ENCODE peak calls at places on chromosome 5, in nine cellular contexts. One of them, this sample, is unnamed.

GRCh38 chr5:23367863-23368262 is 139.5 kb upstream of the PRDM9 start:
- DNase-seq in nucleus accumbens: no peak
- DNase-seq in A673: no peak
- DNase-seq in ACHN: no peak
- DNase-seq in prostate gland: no peak
- DNase-seq in fibroblast of the aortic adventitia: no peak
- DNase-seq in CD8-positive, alpha-beta T cell: no peak
- DNase-seq in epithelial cell of esophagus: peak
- DNase-seq in C1 segment of cervical spinal cord: no peak
- DNase-seq in this sample: no peak

GRCh38 chr5:122099060-122099790 is 21.2 kb upstream of the LOX start:
- DNase-seq in nucleus accumbens: no peak
- DNase-seq in A673: no peak
- DNase-seq in ACHN: peak
- DNase-seq in prostate gland: no peak
- DNase-seq in fibroblast of the aortic adventitia: peak
- DNase-seq in CD8-positive, alpha-beta T cell: no peak
- DNase-seq in epithelial cell of esophagus: peak
- DNase-seq in C1 segment of cervical spinal cord: no peak
- DNase-seq in this sample: no peak

GRCh38 chr5:17343675-17344074 is 126.2 kb downstream of the BASP1 start:
- DNase-seq in nucleus accumbens: no peak
- DNase-seq in A673: peak
- DNase-seq in ACHN: peak
- DNase-seq in prostate gland: peak
- DNase-seq in fibroblast of the aortic adventitia: peak
- DNase-seq in CD8-positive, alpha-beta T cell: no peak
- DNase-seq in epithelial cell of esophagus: peak
- DNase-seq in C1 segment of cervical spinal cord: no peak
- DNase-seq in this sample: peak

GRCh38 chr5:139882961-139883539 is 87.4 kb downstream of the PSD2 start:
- DNase-seq in nucleus accumbens: no peak
- DNase-seq in A673: no peak
- DNase-seq in ACHN: no peak
- DNase-seq in prostate gland: peak
- DNase-seq in fibroblast of the aortic adventitia: no peak
- DNase-seq in CD8-positive, alpha-beta T cell: no peak
- DNase-seq in epithelial cell of esophagus: no peak
- DNase-seq in C1 segment of cervical spinal cord: no peak
- DNase-seq in this sample: peak

GRCh38 chr5:88785396-88786216 is 97.4 kb downstream of the MEF2C start:
- DNase-seq in nucleus accumbens: no peak
- DNase-seq in A673: peak
- DNase-seq in ACHN: peak
- DNase-seq in prostate gland: peak
- DNase-seq in fibroblast of the aortic adventitia: peak
- DNase-seq in CD8-positive, alpha-beta T cell: no peak
- DNase-seq in epithelial cell of esophagus: peak
- DNase-seq in C1 segment of cervical spinal cord: no peak
- DNase-seq in this sample: no peak

GRCh38 chr5:133226186-133226585 is 174.4 kb downstream of the HSPA4 start:
- DNase-seq in nucleus accumbens: no peak
- DNase-seq in A673: no peak
- DNase-seq in ACHN: no peak
- DNase-seq in prostate gland: no peak
- DNase-seq in fibroblast of the aortic adventitia: no peak
- DNase-seq in CD8-positive, alpha-beta T cell: no peak
- DNase-seq in epithelial cell of esophagus: no peak
- DNase-seq in C1 segment of cervical spinal cord: no peak
- DNase-seq in this sample: no peak

GRCh38 chr5:14450055-14450524 is 131.5 kb upstream of the OTULINL start:
- DNase-seq in nucleus accumbens: no peak
- DNase-seq in A673: no peak
- DNase-seq in ACHN: no peak
- DNase-seq in prostate gland: no peak
- DNase-seq in fibroblast of the aortic adventitia: peak
- DNase-seq in CD8-positive, alpha-beta T cell: no peak
- DNase-seq in epithelial cell of esophagus: no peak
- DNase-seq in C1 segment of cervical spinal cord: no peak
- DNase-seq in this sample: no peak

GRCh38 chr5:144072518-144072927 is 97.9 kb downstream of the YIPF5 start:
- DNase-seq in nucleus accumbens: no peak
- DNase-seq in A673: peak
- DNase-seq in ACHN: no peak
- DNase-seq in prostate gland: no peak
- DNase-seq in fibroblast of the aortic adventitia: peak
- DNase-seq in CD8-positive, alpha-beta T cell: no peak
- DNase-seq in epithelial cell of esophagus: peak
- DNase-seq in C1 segment of cervical spinal cord: no peak
- DNase-seq in this sample: no peak

GRCh38 chr5:127863161-127863560 is 160.0 kb downstream of the CCDC192 start:
- DNase-seq in nucleus accumbens: no peak
- DNase-seq in A673: no peak
- DNase-seq in ACHN: no peak
- DNase-seq in prostate gland: no peak
- DNase-seq in fibroblast of the aortic adventitia: no peak
- DNase-seq in CD8-positive, alpha-beta T cell: no peak
- DNase-seq in epithelial cell of esophagus: no peak
- DNase-seq in C1 segment of cervical spinal cord: no peak
- DNase-seq in this sample: no peak

GRCh38 chr5:126965061-126965475 is 65.3 kb downstream of the MARCHF3 start:
- DNase-seq in nucleus accumbens: no peak
- DNase-seq in A673: peak
- DNase-seq in ACHN: no peak
- DNase-seq in prostate gland: no peak
- DNase-seq in fibroblast of the aortic adventitia: peak
- DNase-seq in CD8-positive, alpha-beta T cell: no peak
- DNase-seq in epithelial cell of esophagus: peak
- DNase-seq in C1 segment of cervical spinal cord: no peak
- DNase-seq in this sample: no peak

GRCh38 chr5:137264573-137264972 is 234.6 kb downstream of the SPOCK1 start:
- DNase-seq in nucleus accumbens: no peak
- DNase-seq in A673: no peak
- DNase-seq in ACHN: no peak
- DNase-seq in prostate gland: no peak
- DNase-seq in fibroblast of the aortic adventitia: peak
- DNase-seq in CD8-positive, alpha-beta T cell: no peak
- DNase-seq in epithelial cell of esophagus: no peak
- DNase-seq in C1 segment of cervical spinal cord: no peak
- DNase-seq in this sample: no peak

GRCh38 chr5:132526290-132526973 is 16.9 kb downstream of the IL5 start:
- DNase-seq in nucleus accumbens: peak
- DNase-seq in A673: peak
- DNase-seq in ACHN: peak
- DNase-seq in prostate gland: peak
- DNase-seq in fibroblast of the aortic adventitia: peak
- DNase-seq in CD8-positive, alpha-beta T cell: no peak
- DNase-seq in epithelial cell of esophagus: peak
- DNase-seq in C1 segment of cervical spinal cord: no peak
- DNase-seq in this sample: no peak

GRCh38 chr5:130158036-130158435 is 253.8 kb downstream of the CHSY3 start:
- DNase-seq in nucleus accumbens: no peak
- DNase-seq in A673: no peak
- DNase-seq in ACHN: no peak
- DNase-seq in prostate gland: no peak
- DNase-seq in fibroblast of the aortic adventitia: no peak
- DNase-seq in CD8-positive, alpha-beta T cell: no peak
- DNase-seq in epithelial cell of esophagus: peak
- DNase-seq in C1 segment of cervical spinal cord: no peak
- DNase-seq in this sample: no peak

GRCh38 chr5:142958933-142959682 is 188.9 kb downstream of the ARHGAP26 start:
- DNase-seq in nucleus accumbens: no peak
- DNase-seq in A673: no peak
- DNase-seq in ACHN: no peak
- DNase-seq in prostate gland: no peak
- DNase-seq in fibroblast of the aortic adventitia: no peak
- DNase-seq in CD8-positive, alpha-beta T cell: no peak
- DNase-seq in epithelial cell of esophagus: no peak
- DNase-seq in C1 segment of cervical spinal cord: no peak
- DNase-seq in this sample: peak

GRCh38 chr5:31106742-31107546 is 86.5 kb upstream of the CDH6 start:
- DNase-seq in nucleus accumbens: no peak
- DNase-seq in A673: peak
- DNase-seq in ACHN: no peak
- DNase-seq in prostate gland: no peak
- DNase-seq in fibroblast of the aortic adventitia: peak
- DNase-seq in CD8-positive, alpha-beta T cell: no peak
- DNase-seq in epithelial cell of esophagus: peak
- DNase-seq in C1 segment of cervical spinal cord: no peak
- DNase-seq in this sample: no peak

GRCh38 chr5:120954255-120954654 is 490.2 kb downstream of the PRR16 start:
- DNase-seq in nucleus accumbens: no peak
- DNase-seq in A673: no peak
- DNase-seq in ACHN: no peak
- DNase-seq in prostate gland: no peak
- DNase-seq in fibroblast of the aortic adventitia: no peak
- DNase-seq in CD8-positive, alpha-beta T cell: no peak
- DNase-seq in epithelial cell of esophagus: no peak
- DNase-seq in C1 segment of cervical spinal cord: no peak
- DNase-seq in this sample: no peak

GRCh38 chr5:139669681-139670368 is 21.7 kb downstream of the CXXC5 start:
- DNase-seq in nucleus accumbens: no peak
- DNase-seq in A673: no peak
- DNase-seq in ACHN: no peak
- DNase-seq in prostate gland: no peak
- DNase-seq in fibroblast of the aortic adventitia: no peak
- DNase-seq in CD8-positive, alpha-beta T cell: no peak
- DNase-seq in epithelial cell of esophagus: no peak
- DNase-seq in C1 segment of cervical spinal cord: no peak
- DNase-seq in this sample: no peak

GRCh38 chr5:3326569-3327232 is 268.9 kb upstream of the IRX1 start:
- DNase-seq in nucleus accumbens: no peak
- DNase-seq in A673: no peak
- DNase-seq in ACHN: no peak
- DNase-seq in prostate gland: no peak
- DNase-seq in fibroblast of the aortic adventitia: no peak
- DNase-seq in CD8-positive, alpha-beta T cell: no peak
- DNase-seq in epithelial cell of esophagus: no peak
- DNase-seq in C1 segment of cervical spinal cord: no peak
- DNase-seq in this sample: no peak

GRCh38 chr5:172910828-172911627 is 48.2 kb upstream of the RPL26L1 start:
- DNase-seq in nucleus accumbens: no peak
- DNase-seq in A673: no peak
- DNase-seq in ACHN: peak
- DNase-seq in prostate gland: no peak
- DNase-seq in fibroblast of the aortic adventitia: peak
- DNase-seq in CD8-positive, alpha-beta T cell: no peak
- DNase-seq in epithelial cell of esophagus: no peak
- DNase-seq in C1 segment of cervical spinal cord: no peak
- DNase-seq in this sample: no peak

GRCh38 chr5:108437425-108437824 is 55.5 kb upstream of the FBXL17 start:
- DNase-seq in nucleus accumbens: no peak
- DNase-seq in A673: no peak
- DNase-seq in ACHN: no peak
- DNase-seq in prostate gland: no peak
- DNase-seq in fibroblast of the aortic adventitia: no peak
- DNase-seq in CD8-positive, alpha-beta T cell: no peak
- DNase-seq in epithelial cell of esophagus: no peak
- DNase-seq in C1 segment of cervical spinal cord: no peak
- DNase-seq in this sample: no peak

GRCh38 chr5:107067391-107067790 is 603.3 kb downstream of the EFNA5 start:
- DNase-seq in nucleus accumbens: no peak
- DNase-seq in A673: no peak
- DNase-seq in ACHN: no peak
- DNase-seq in prostate gland: no peak
- DNase-seq in fibroblast of the aortic adventitia: no peak
- DNase-seq in CD8-positive, alpha-beta T cell: no peak
- DNase-seq in epithelial cell of esophagus: no peak
- DNase-seq in C1 segment of cervical spinal cord: peak
- DNase-seq in this sample: no peak

GRCh38 chr5:140111859-140112551 is 1.9 kb upstream of the PURA start:
- DNase-seq in nucleus accumbens: no peak
- DNase-seq in A673: no peak
- DNase-seq in ACHN: no peak
- DNase-seq in prostate gland: no peak
- DNase-seq in fibroblast of the aortic adventitia: no peak
- DNase-seq in CD8-positive, alpha-beta T cell: no peak
- DNase-seq in epithelial cell of esophagus: no peak
- DNase-seq in C1 segment of cervical spinal cord: no peak
- DNase-seq in this sample: no peak

GRCh38 chr5:30849801-30850370 is 343.6 kb upstream of the CDH6 start:
- DNase-seq in nucleus accumbens: no peak
- DNase-seq in A673: no peak
- DNase-seq in ACHN: peak
- DNase-seq in prostate gland: no peak
- DNase-seq in fibroblast of the aortic adventitia: peak
- DNase-seq in CD8-positive, alpha-beta T cell: no peak
- DNase-seq in epithelial cell of esophagus: peak
- DNase-seq in C1 segment of cervical spinal cord: no peak
- DNase-seq in this sample: no peak

GRCh38 chr5:103587185-103587748 is 24.7 kb upstream of the NUDT12 start:
- DNase-seq in nucleus accumbens: no peak
- DNase-seq in A673: peak
- DNase-seq in ACHN: peak
- DNase-seq in prostate gland: no peak
- DNase-seq in fibroblast of the aortic adventitia: peak
- DNase-seq in CD8-positive, alpha-beta T cell: no peak
- DNase-seq in epithelial cell of esophagus: peak
- DNase-seq in C1 segment of cervical spinal cord: no peak
- DNase-seq in this sample: no peak

GRCh38 chr5:43227655-43228054 is 35.6 kb downstream of the NIM1K start:
- DNase-seq in nucleus accumbens: no peak
- DNase-seq in A673: peak
- DNase-seq in ACHN: peak
- DNase-seq in prostate gland: no peak
- DNase-seq in fibroblast of the aortic adventitia: peak
- DNase-seq in CD8-positive, alpha-beta T cell: no peak
- DNase-seq in epithelial cell of esophagus: peak
- DNase-seq in C1 segment of cervical spinal cord: no peak
- DNase-seq in this sample: no peak

GRCh38 chr5:167652690-167653089 is 638.8 kb upstream of the WWC1 start:
- DNase-seq in nucleus accumbens: no peak
- DNase-seq in A673: no peak
- DNase-seq in ACHN: peak
- DNase-seq in prostate gland: no peak
- DNase-seq in fibroblast of the aortic adventitia: no peak
- DNase-seq in CD8-positive, alpha-beta T cell: no peak
- DNase-seq in epithelial cell of esophagus: peak
- DNase-seq in C1 segment of cervical spinal cord: no peak
- DNase-seq in this sample: no peak

GRCh38 chr5:133730346-133730745 is 118.0 kb upstream of the FSTL4 start:
- DNase-seq in nucleus accumbens: no peak
- DNase-seq in A673: no peak
- DNase-seq in ACHN: no peak
- DNase-seq in prostate gland: no peak
- DNase-seq in fibroblast of the aortic adventitia: no peak
- DNase-seq in CD8-positive, alpha-beta T cell: no peak
- DNase-seq in epithelial cell of esophagus: no peak
- DNase-seq in C1 segment of cervical spinal cord: no peak
- DNase-seq in this sample: no peak

GRCh38 chr5:98796197-98796972 is 22.9 kb downstream of the RGMB start:
- DNase-seq in nucleus accumbens: no peak
- DNase-seq in A673: peak
- DNase-seq in ACHN: peak
- DNase-seq in prostate gland: no peak
- DNase-seq in fibroblast of the aortic adventitia: peak
- DNase-seq in CD8-positive, alpha-beta T cell: peak
- DNase-seq in epithelial cell of esophagus: peak
- DNase-seq in C1 segment of cervical spinal cord: no peak
- DNase-seq in this sample: no peak

GRCh38 chr5:88729476-88730182 is 153.4 kb downstream of the MEF2C start:
- DNase-seq in nucleus accumbens: peak
- DNase-seq in A673: peak
- DNase-seq in ACHN: peak
- DNase-seq in prostate gland: peak
- DNase-seq in fibroblast of the aortic adventitia: peak
- DNase-seq in CD8-positive, alpha-beta T cell: peak
- DNase-seq in epithelial cell of esophagus: peak
- DNase-seq in C1 segment of cervical spinal cord: peak
- DNase-seq in this sample: peak

GRCh38 chr5:94228791-94229190 is 389.6 kb downstream of the KIAA0825 start:
- DNase-seq in nucleus accumbens: no peak
- DNase-seq in A673: no peak
- DNase-seq in ACHN: no peak
- DNase-seq in prostate gland: no peak
- DNase-seq in fibroblast of the aortic adventitia: no peak
- DNase-seq in CD8-positive, alpha-beta T cell: no peak
- DNase-seq in epithelial cell of esophagus: peak
- DNase-seq in C1 segment of cervical spinal cord: no peak
- DNase-seq in this sample: no peak

GRCh38 chr5:126000533-126000932 is 422.7 kb upstream of the GRAMD2B start:
- DNase-seq in nucleus accumbens: no peak
- DNase-seq in A673: no peak
- DNase-seq in ACHN: no peak
- DNase-seq in prostate gland: no peak
- DNase-seq in fibroblast of the aortic adventitia: no peak
- DNase-seq in CD8-positive, alpha-beta T cell: no peak
- DNase-seq in epithelial cell of esophagus: no peak
- DNase-seq in C1 segment of cervical spinal cord: no peak
- DNase-seq in this sample: no peak

This sample was measured in NCI-H2171.